ENCODE peak calls at places on chromosomes 7 and 10, in nine cellular contexts. M, O, R, D, W, P, A, L and J are unnamed samples.
A peak's percentile ranks its signal among the peaks of the same experiment; 100 is the strongest.

GRCh38 chr10:3805791-3806381 is 20.9 kb upstream of the KLF6 start:
- DNase-seq in M (peak; percentile 88), O (no peak), R (peak; percentile 97), D (no peak), W (no peak), P (no peak), A (peak; percentile 95), L (peak; percentile 53), J (no peak)

GRCh38 chr7:102841290-102841689 is 71.5 kb upstream of the LRRC17 start:
- DNase-seq in M (peak; percentile 66), O (no peak), R (no peak), D (no peak), W (no peak), P (no peak), A (no peak), L (no peak), J (peak; percentile 45)

GRCh38 chr7:22675917-22676343 is 51.1 kb upstream of the IL6 start:
- DNase-seq in M (peak; percentile 90), O (no peak), R (peak; percentile 40), D (no peak), W (no peak), P (no peak), A (no peak), L (peak; percentile 33), J (no peak)

GRCh38 chr7:27575647-27576046 is 87.0 kb downstream of the HIBADH start:
- DNase-seq in M (no peak), O (no peak), R (no peak), D (no peak), W (no peak), P (no peak), A (no peak), L (no peak), J (no peak)

GRCh38 chr7:75611557-75612178 is 119.5 kb downstream of the SPDYE5 start:
- DNase-seq in M (peak; percentile 30), O (peak; percentile 10), R (no peak), D (peak; percentile 73), W (no peak), P (peak; percentile 73), A (no peak), L (no peak), J (no peak)

GRCh38 chr7:138838166-138838565 is 40.2 kb upstream of the ATP6V0A4 start:
- DNase-seq in M (no peak), O (no peak), R (no peak), D (no peak), W (no peak), P (no peak), A (no peak), L (no peak), J (no peak)

GRCh38 chr10:14602807-14603538 is 171.7 kb downstream of the FAM107B start:
- DNase-seq in M (no peak), O (no peak), R (no peak), D (no peak), W (no peak), P (no peak), A (no peak), L (no peak), J (peak; percentile 34)

GRCh38 chr7:104980969-104981670 is 32.9 kb upstream of the KMT2E start:
- DNase-seq in M (no peak), O (no peak), R (peak; percentile 73), D (no peak), W (peak; percentile 69), P (no peak), A (no peak), L (no peak), J (no peak)

GRCh38 chr10:84405662-84406061 is 77.3 kb downstream of the CCSER2 start:
- DNase-seq in M (no peak), O (no peak), R (no peak), D (no peak), W (no peak), P (no peak), A (no peak), L (no peak), J (no peak)

GRCh38 chr10:57015595-57016303 is 654.7 kb upstream of the ZWINT start:
- DNase-seq in M (no peak), O (peak; percentile 19), R (no peak), D (no peak), W (no peak), P (no peak), A (no peak), L (no peak), J (no peak)

GRCh38 chr7:29239638-29240037 is 45.1 kb downstream of the CHN2 start:
- DNase-seq in M (no peak), O (no peak), R (peak; percentile 6), D (no peak), W (peak; percentile 26), P (no peak), A (no peak), L (no peak), J (no peak)

GRCh38 chr10:10826125-10826524 is 191.5 kb upstream of the CELF2 start:
- DNase-seq in M (peak; percentile 97), O (no peak), R (peak; percentile 98), D (no peak), W (no peak), P (no peak), A (no peak), L (no peak), J (no peak)

GRCh38 chr7:55246181-55246580 is 119.0 kb upstream of the LANCL2 start:
- DNase-seq in M (peak; percentile 71), O (no peak), R (peak; percentile 42), D (no peak), W (no peak), P (no peak), A (peak; percentile 59), L (no peak), J (no peak)

GRCh38 chr10:112955736-112956421 is 5.8 kb downstream of the TCF7L2 start:
- DNase-seq in M (peak; percentile 90), O (no peak), R (peak; percentile 94), D (no peak), W (no peak), P (no peak), A (no peak), L (no peak), J (no peak)

GRCh38 chr7:130943981-130944380 is 210.0 kb upstream of the KLF14 start:
- DNase-seq in M (no peak), O (no peak), R (no peak), D (no peak), W (no peak), P (no peak), A (no peak), L (no peak), J (no peak)

GRCh38 chr10:92291610-92291859 is 568 bp downstream of the MARCHF5 start:
- DNase-seq in M (no peak), O (no peak), R (no peak), D (no peak), W (no peak), P (no peak), A (no peak), L (no peak), J (no peak)

GRCh38 chr10:92290837-92291609 is at the start of the genes CPEB3 and MARCHF5:
- DNase-seq in M (peak; percentile 96), O (peak; percentile 97), R (peak; percentile 93), D (peak; percentile 96), W (peak; percentile 96), P (peak; percentile 97), A (peak; percentile 91), L (peak; percentile 85), J (peak; percentile 93)

GRCh38 chr10:92290076-92290836 is 622 bp downstream of the CPEB3 start:
- DNase-seq in M (peak; percentile 51), O (peak; percentile 60), R (peak; percentile 50), D (peak; percentile 29), W (peak; percentile 44), P (peak; percentile 75), A (peak; percentile 20), L (peak; percentile 5), J (peak; percentile 19)

DNA sequence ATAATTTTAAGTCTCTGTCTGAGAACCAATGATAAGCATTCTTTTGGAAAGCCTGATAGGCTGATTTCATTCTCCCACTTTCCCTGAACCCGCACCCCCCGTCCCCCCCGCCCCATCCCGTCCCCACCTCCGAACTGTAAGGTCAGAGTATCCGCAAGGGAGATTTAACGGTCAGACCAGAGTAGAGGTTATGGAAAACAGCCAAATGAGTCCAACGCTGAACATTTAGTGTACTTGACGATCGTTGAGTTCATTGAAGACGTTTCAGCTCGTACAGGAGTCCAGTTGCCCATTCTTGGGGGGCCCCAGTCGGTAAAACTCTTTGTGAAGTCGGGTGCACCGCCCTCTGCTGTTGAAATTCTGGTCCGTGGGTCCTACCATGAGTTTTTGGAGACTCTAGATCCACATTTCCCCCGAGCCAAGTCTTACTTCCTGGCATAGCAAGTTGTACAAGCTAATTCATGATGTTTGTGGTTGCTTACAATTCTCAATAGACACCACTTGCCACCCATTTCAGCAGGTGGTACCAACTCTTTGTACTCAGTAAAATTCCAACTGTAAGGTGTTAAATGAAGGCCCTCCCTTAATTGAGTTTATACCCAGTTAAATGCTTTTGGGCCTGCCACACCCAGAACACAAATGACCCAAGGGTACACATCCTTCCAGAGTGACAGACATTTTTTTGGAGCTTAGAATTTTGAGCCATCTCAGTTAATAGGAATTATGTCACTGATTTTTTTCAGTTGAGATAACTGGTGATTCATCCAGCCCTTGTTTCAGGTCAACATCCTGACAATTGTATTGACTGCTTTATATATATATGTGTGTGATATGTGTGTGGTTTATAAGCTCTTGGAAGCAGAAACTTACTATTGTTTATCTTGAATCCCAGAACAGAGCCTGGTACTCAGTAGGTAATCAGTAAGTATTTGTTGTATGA is 1.2 kb downstream of the MARCHF5 start:
- DNase-seq in M (peak; percentile 51), O (peak; percentile 65), R (peak; percentile 67), D (peak; percentile 57), W (peak; percentile 65), P (peak; percentile 49), A (peak; percentile 30), L (peak; percentile 12), J (no peak)
- TF ChIP-seq CTCF in M (peak; percentile 62), O (peak; percentile 45), R (peak; percentile 49), D (peak; percentile 37), W (peak; percentile 64), P (peak; percentile 17), A (peak; percentile 70), L (peak; percentile 23), J (no peak)

DNA sequence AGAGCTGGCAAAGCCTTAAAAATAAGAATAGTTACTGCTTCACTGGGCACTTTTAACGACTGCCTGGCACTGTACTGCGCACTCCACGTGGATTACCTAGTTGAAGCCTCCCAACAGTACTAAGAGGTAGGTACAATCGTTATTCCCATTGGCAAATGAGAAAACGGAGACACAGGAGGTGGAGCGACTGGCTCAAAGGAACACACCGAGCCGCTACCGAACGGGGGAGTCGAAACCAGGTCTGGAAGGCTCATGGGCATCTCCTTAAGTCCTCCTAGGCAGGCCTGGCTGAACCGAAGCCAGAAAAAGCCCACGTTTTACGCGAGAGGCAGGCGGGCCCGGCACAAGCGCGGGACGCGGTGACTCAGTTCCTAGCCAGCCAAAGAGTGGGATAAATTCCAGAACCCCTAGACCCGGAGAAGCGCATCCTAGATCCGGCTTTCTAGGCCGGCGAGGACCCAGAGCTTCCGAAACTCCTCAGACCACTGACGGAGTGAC is 499 bp downstream of the PDAP1 start:
- DNase-seq in M (peak; percentile 86), O (no peak), R (peak; percentile 93), D (peak; percentile 78), W (no peak), P (peak; percentile 39), A (no peak), L (peak; percentile 13), J (peak; percentile 56)
- TF ChIP-seq CTCF in M (no peak), O (no peak), R (no peak), D (no peak), W (no peak), P (no peak), A (no peak), L (no peak), J (no peak)

GRCh38 chr7:33673029-33673700 is 232.2 kb upstream of the BMPER start:
- DNase-seq in M (no peak), O (no peak), R (no peak), D (no peak), W (no peak), P (no peak), A (no peak), L (no peak), J (no peak)
- TF ChIP-seq CTCF in M (no peak), O (no peak), R (no peak), D (no peak), W (no peak), P (no peak), A (peak; percentile 27), L (no peak), J (no peak)

GRCh38 chr10:61744469-61744868 is 81.7 kb downstream of the CABCOCO1 start:
- DNase-seq in M (no peak), O (no peak), R (peak; percentile 15), D (no peak), W (no peak), P (no peak), A (no peak), L (no peak), J (no peak)
- TF ChIP-seq CTCF in M (peak; percentile 21), O (no peak), R (peak; percentile 38), D (no peak), W (peak; percentile 10), P (no peak), A (peak; percentile 50), L (no peak), J (no peak)